ENCODE peak calls at places on chromosomes 3 and 15, in seven cellular contexts. E is esophagus squamous epithelium, D is uterus, O is ovary, L is A549, I is body of pancreas, B is Peyer's patch. V is an unnamed sample.
A peak's percentile ranks its signal among the peaks of the same experiment; 100 is the strongest.

GRCh38 chr15:69755571-69756310 is 303.1 kb downstream of the RPLP1 start:
- DNase-seq in E (no peak), D (no peak), O (no peak), L (no peak), I (no peak), B (peak; percentile 82), V (no peak)

GRCh38 chr3:133401374-133402135 is 1.7 kb downstream of the BFSP2 start:
- DNase-seq in E (no peak), D (peak; percentile 47), O (no peak), L (no peak), I (peak; percentile 25), B (no peak), V (no peak)

GRCh38 chr3:108603689-108604088 is 14.2 kb downstream of the DZIP3 start:
- DNase-seq in E (no peak), D (no peak), O (no peak), L (no peak), I (no peak), B (no peak), V (no peak)

GRCh38 chr3:72953325-72953956 is 43.2 kb upstream of the PPP4R2 start:
- DNase-seq in E (no peak), D (peak; percentile 34), O (peak; percentile 43), L (peak; percentile 59), I (no peak), B (no peak), V (no peak)

GRCh38 chr3:134460965-134461364 is 24.8 kb downstream of the ANAPC13 start:
- DNase-seq in E (no peak), D (no peak), O (no peak), L (no peak), I (no peak), B (no peak), V (no peak)

GRCh38 chr3:14438262-14438661 is 35.9 kb downstream of the SLC6A6 start:
- DNase-seq in E (no peak), D (no peak), O (no peak), L (no peak), I (no peak), B (no peak), V (no peak)

GRCh38 chr3:42518800-42519567 is 16.5 kb downstream of the VIPR1 start:
- DNase-seq in E (no peak), D (no peak), O (no peak), L (no peak), I (peak; percentile 44), B (peak; percentile 23), V (peak; percentile 33)

GRCh38 chr3:111252795-111253194 is 181.2 kb downstream of the NECTIN3 start:
- DNase-seq in E (no peak), D (no peak), O (no peak), L (peak; percentile 56), I (peak; percentile 11), B (no peak), V (no peak)

GRCh38 chr3:191030491-191030890 is 168.0 kb upstream of the GMNC start:
- DNase-seq in E (no peak), D (no peak), O (no peak), L (no peak), I (no peak), B (no peak), V (no peak)

GRCh38 chr3:63654931-63655330 is 2.5 kb downstream of the SNTN start:
- DNase-seq in E (no peak), D (no peak), O (no peak), L (no peak), I (no peak), B (no peak), V (no peak)

GRCh38 chr3:63654246-63654645 is 1.8 kb downstream of the SNTN start:
- DNase-seq in E (no peak), D (no peak), O (no peak), L (no peak), I (no peak), B (no peak), V (no peak)

GRCh38 chr3:63661242-63661641 is 8.8 kb downstream of the SNTN start:
- DNase-seq in E (no peak), D (no peak), O (no peak), L (no peak), I (no peak), B (no peak), V (no peak)

GRCh38 chr3:63655519-63655918 is 3.0 kb downstream of the SNTN start:
- DNase-seq in E (no peak), D (no peak), O (no peak), L (no peak), I (no peak), B (no peak), V (no peak)

DNA sequence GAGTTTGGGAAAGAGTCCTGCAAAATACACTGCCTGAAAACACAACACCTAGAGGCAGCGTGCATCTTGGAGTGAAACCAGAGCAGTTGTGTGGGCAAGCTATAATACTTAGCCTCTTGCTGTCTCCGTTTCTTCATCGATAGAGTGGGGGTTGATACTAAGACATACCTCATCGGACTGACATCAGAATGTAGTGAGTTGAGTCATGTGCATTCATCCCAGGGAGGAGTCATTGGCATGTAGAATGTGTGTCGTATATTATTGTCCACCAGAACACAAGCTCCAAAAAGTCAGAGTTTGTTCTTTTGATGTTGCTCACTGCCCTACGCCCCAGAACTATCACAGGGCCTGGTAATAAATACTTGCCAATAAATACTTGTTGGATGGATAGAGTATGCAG is 4.3 kb downstream of the SNTN start:
- DNase-seq in E (no peak), D (no peak), O (no peak), L (no peak), I (no peak), B (no peak), V (no peak)
- TF ChIP-seq POLR2A in E (no peak), D (no peak), O (no peak), L (no peak), I (no peak), B (no peak), V (no peak)

DNA sequence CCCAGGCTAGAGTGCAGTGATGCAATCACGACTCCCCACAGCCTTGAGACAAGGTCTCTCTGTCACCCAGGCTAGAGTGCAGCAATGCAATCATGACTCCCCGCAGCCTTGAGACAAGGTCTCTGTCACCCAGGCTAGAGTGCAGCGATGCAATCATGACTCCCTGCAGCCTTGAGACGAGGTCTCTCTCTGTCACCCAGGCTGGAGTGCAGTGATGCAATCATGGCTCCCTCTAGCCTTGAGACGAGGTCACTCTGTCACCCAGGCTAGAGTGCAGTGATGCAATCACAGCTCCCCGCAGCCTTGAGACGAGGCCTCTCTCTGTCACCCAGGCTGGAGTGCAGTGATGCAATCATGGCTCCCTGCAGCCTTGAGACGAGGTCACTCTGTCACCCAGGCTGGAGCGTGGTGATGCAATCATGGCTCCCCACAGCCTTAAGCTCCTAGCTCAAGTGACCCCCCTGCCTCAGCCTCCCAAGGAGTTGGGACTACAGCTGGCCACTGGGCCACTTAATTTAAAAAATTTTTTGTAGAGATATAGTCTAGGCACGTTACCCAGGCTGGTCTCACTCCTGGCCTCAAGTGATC is 26.1 kb downstream of the TFRC start:
- DNase-seq in E (no peak), D (no peak), O (no peak), L (peak; percentile 8), I (peak; percentile 10), B (no peak), V (peak; percentile 93)
- TF ChIP-seq POLR2A in E (no peak), D (no peak), O (no peak), L (no peak), I (no peak), B (no peak), V (peak; percentile 70)

GRCh38 chr3:188801393-188801792 is 370.4 kb upstream of the TPRG1 start:
- DNase-seq in E (no peak), D (no peak), O (no peak), L (no peak), I (no peak), B (no peak), V (no peak)

GRCh38 chr3:188812198-188812597 is 359.6 kb upstream of the TPRG1 start:
- DNase-seq in E (no peak), D (no peak), O (no peak), L (no peak), I (no peak), B (no peak), V (no peak)

GRCh38 chr3:188802645-188803044 is 369.1 kb upstream of the TPRG1 start:
- DNase-seq in E (no peak), D (no peak), O (no peak), L (no peak), I (no peak), B (no peak), V (no peak)

GRCh38 chr3:188807002-188807401 is 364.8 kb upstream of the TPRG1 start:
- DNase-seq in E (no peak), D (no peak), O (no peak), L (peak; percentile 30), I (no peak), B (no peak), V (no peak)
- TF ChIP-seq POLR2A in E (no peak), D (no peak), O (no peak), L (no peak), I (no peak), B (no peak), V (no peak)

DNA sequence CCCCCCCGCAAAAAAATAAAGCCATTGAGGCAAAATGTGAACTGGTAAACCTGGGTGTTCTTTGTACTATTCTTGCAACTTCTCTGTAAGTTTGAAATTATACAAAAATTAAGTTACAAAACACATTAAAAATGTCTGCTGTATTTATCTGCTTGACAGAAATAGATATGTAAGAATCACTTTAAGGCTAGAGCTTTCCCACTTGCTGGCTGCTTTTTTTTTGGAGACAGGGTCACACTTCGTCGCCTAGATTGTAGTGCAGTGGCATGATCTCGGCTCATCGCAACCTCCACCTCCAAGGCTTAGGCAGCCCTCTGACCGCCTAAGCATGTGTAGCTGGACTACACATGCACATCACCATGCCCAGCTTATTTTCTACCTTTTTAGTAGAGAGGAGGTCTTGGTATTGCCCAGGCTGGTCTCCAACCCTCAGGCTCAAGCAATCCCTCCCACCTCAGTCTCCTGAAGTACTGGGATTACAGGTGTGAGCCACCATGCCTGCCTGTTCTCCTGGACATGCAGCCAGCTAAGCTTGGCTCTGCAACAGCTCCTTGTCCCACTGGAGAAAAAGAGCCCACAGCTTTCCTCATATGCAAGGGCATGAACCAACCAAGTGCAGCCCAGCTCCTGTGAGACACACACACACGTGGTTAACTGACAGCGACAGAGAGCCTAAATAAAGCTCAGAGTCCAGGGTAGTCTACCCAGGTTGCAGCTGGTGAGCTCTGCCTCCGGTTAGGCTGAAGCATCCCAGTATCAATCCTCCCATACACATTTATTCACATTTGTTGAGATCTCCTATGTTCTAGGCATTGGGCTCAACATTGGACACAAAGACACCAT is 4.5 kb downstream of the RPS17 start:
- DNase-seq in E (no peak), D (no peak), O (no peak), L (no peak), I (no peak), B (no peak), V (no peak)
- TF ChIP-seq POLR2A in E (no peak), D (no peak), O (no peak), L (no peak), I (no peak), B (no peak), V (peak; percentile 56)

V was measured in erythroblast.